ENCODE peak calls at places on chromosome 11, in ten cellular contexts. N, Z, M, Q, U, E, W, A, I and V are unnamed samples.

GRCh38 chr11:17496406-17496805 is 19.8 kb upstream of the ABCC8 start:
- DNase-seq in N (no peak), Z (no peak), M (no peak), Q (peak; percentile 47), U (no peak), E (no peak), W (no peak), A (peak; percentile 9), I (no peak), V (no peak)

GRCh38 chr11:112962854-112963367 is 1.7 kb downstream of the NCAM1 start:
- DNase-seq in N (no peak), Z (no peak), M (no peak), Q (peak; percentile 41), U (peak; percentile 52), E (no peak), W (no peak), A (peak; percentile 24), I (no peak), V (no peak)

GRCh38 chr11:73645570-73645969 is 811 bp upstream of the PLEKHB1 start:
- DNase-seq in N (no peak), Z (no peak), M (no peak), Q (no peak), U (no peak), E (no peak), W (no peak), A (no peak), I (no peak), V (no peak)

GRCh38 chr11:4181780-4182721 is 87.5 kb downstream of the RRM1 start:
- DNase-seq in N (peak; percentile 19), Z (peak; percentile 50), M (peak; percentile 71), Q (peak; percentile 80), U (peak; percentile 71), E (peak; percentile 52), W (no peak), A (peak; percentile 28), I (peak; percentile 57), V (peak; percentile 83)

GRCh38 chr11:6888830-6889229 is 3.5 kb downstream of the OR2D2 start:
- DNase-seq in N (no peak), Z (no peak), M (no peak), Q (no peak), U (no peak), E (no peak), W (no peak), A (no peak), I (no peak), V (no peak)

GRCh38 chr11:28621648-28622215 is 513.5 kb downstream of the METTL15 start:
- DNase-seq in N (peak; percentile 25), Z (no peak), M (no peak), Q (peak; percentile 10), U (no peak), E (no peak), W (no peak), A (peak; percentile 47), I (no peak), V (peak; percentile 9)

GRCh38 chr11:75625970-75626691 is 42.7 kb downstream of the MAP6 start:
- DNase-seq in N (peak; percentile 24), Z (peak; percentile 66), M (no peak), Q (peak; percentile 87), U (no peak), E (peak; percentile 80), W (no peak), A (peak; percentile 83), I (no peak), V (peak; percentile 5)

GRCh38 chr11:27363576-27364115 is 631 bp upstream of the CCDC34 start:
- DNase-seq in N (no peak), Z (no peak), M (no peak), Q (no peak), U (no peak), E (no peak), W (no peak), A (no peak), I (no peak), V (no peak)

GRCh38 chr11:128470081-128470480 is 117.3 kb downstream of the ETS1 start:
- DNase-seq in N (no peak), Z (no peak), M (peak; percentile 65), Q (no peak), U (no peak), E (no peak), W (no peak), A (no peak), I (no peak), V (no peak)

GRCh38 chr11:33655842-33656600 is 44.6 kb downstream of the C11orf91 start:
- DNase-seq in N (no peak), Z (peak; percentile 24), M (peak; percentile 89), Q (no peak), U (no peak), E (peak; percentile 83), W (no peak), A (no peak), I (no peak), V (no peak)

GRCh38 chr11:104783241-104783640 is 115.0 kb downstream of the CASP12 start:
- DNase-seq in N (no peak), Z (no peak), M (no peak), Q (no peak), U (no peak), E (no peak), W (no peak), A (no peak), I (no peak), V (no peak)

GRCh38 chr11:105701098-105701497 is 91.2 kb downstream of the GRIA4 start:
- DNase-seq in N (no peak), Z (no peak), M (no peak), Q (no peak), U (no peak), E (peak; percentile 26), W (no peak), A (no peak), I (no peak), V (no peak)

GRCh38 chr11:9784602-9785315 is 120.9 kb downstream of the SWAP70 start:
- DNase-seq in N (no peak), Z (no peak), M (no peak), Q (no peak), U (no peak), E (no peak), W (no peak), A (peak; percentile 80), I (no peak), V (no peak)

GRCh38 chr11:57301711-57302423 is 22.9 kb downstream of the TNKS1BP1 start:
- DNase-seq in N (no peak), Z (no peak), M (no peak), Q (no peak), U (no peak), E (no peak), W (no peak), A (no peak), I (no peak), V (no peak)

GRCh38 chr11:7600205-7600775 is 73.0 kb downstream of the CYB5R2 start:
- DNase-seq in N (peak; percentile 80), Z (peak; percentile 81), M (no peak), Q (peak; percentile 91), U (no peak), E (peak; percentile 100), W (no peak), A (peak; percentile 95), I (peak; percentile 18), V (peak; percentile 68)

GRCh38 chr11:105220175-105220574 is 80.6 kb upstream of the CARD18 start:
- DNase-seq in N (no peak), Z (no peak), M (no peak), Q (no peak), U (no peak), E (peak; percentile 14), W (no peak), A (no peak), I (no peak), V (no peak)

GRCh38 chr11:84889556-84889955 is 737.6 kb downstream of the DLG2 start:
- DNase-seq in N (no peak), Z (no peak), M (no peak), Q (no peak), U (no peak), E (no peak), W (no peak), A (no peak), I (no peak), V (no peak)

GRCh38 chr11:103529217-103529684 is 420.0 kb downstream of the DYNC2H1 start:
- DNase-seq in N (no peak), Z (peak; percentile 49), M (no peak), Q (peak; percentile 94), U (no peak), E (peak; percentile 89), W (no peak), A (peak; percentile 88), I (no peak), V (no peak)
- TF ChIP-seq CTCF in N (no peak), Z (no peak), M (no peak), Q (no peak), U (no peak), E (no peak), W (no peak), A (no peak), I (no peak), V (no peak)

GRCh38 chr11:44464741-44465140 is 100.7 kb upstream of the CD82 start:
- DNase-seq in N (no peak), Z (no peak), M (peak; percentile 7), Q (no peak), U (no peak), E (peak; percentile 32), W (no peak), A (no peak), I (peak; percentile 53), V (no peak)
- TF ChIP-seq CTCF in N (no peak), Z (no peak), M (no peak), Q (no peak), U (no peak), E (peak; percentile 6), W (no peak), A (no peak), I (peak; percentile 48), V (no peak)

DNA sequence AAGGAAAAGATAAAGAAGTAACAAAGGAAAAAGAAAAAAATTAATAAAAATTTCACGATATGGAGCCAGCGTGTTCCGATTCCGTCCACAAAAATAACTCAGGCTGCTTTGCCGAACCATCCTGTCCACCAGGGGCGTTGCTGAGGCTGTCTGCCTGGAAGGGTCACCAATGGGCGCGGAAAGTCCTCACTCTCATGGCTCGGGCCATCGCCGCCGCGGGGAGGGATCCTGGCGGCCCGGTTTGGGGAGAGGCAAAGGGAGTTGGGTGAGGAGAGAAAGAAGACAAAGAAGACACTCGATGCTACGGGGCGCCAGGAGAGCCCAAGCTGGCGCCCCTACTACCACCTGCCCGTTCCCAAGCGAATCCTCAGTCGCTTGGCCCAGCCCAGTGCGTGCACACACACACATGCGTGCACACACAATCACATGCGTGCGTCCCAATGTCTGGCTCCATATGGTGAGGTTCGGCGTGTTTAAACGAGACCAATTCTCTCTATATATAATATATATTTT is 5.6 kb upstream of the PYGM start:
- DNase-seq in N (no peak), Z (no peak), M (no peak), Q (no peak), U (peak; percentile 63), E (no peak), W (no peak), A (no peak), I (no peak), V (no peak)
- TF ChIP-seq CTCF in N (no peak), Z (no peak), M (no peak), Q (no peak), U (no peak), E (peak; percentile 20), W (peak; percentile 22), A (peak; percentile 16), I (peak; percentile 40), V (no peak)

DNA sequence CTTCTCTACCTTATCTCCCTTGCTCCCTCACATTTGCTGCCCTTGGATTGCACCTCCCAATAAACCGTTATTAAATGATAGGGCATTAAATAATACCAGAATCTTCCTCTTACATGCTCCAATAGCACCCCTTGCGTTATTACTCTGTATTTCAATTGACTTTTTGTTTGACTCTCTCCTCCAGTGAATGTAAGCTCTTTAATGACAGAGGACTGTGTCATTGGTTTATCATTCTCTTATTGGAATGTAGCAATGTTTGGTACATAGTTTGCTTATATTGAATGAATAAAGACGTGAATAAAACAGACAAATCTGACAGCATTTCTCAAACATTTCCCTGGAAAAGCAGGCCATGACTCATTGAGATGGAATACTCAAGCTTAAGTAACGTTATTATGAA is 8.7 kb upstream of the MPEG1 start:
- DNase-seq in N (peak; percentile 40), Z (peak; percentile 61), M (no peak), Q (peak; percentile 68), U (no peak), E (peak; percentile 90), W (no peak), A (peak; percentile 82), I (no peak), V (no peak)
- TF ChIP-seq CTCF in N (peak; percentile 22), Z (no peak), M (no peak), Q (no peak), U (no peak), E (peak; percentile 22), W (no peak), A (peak; percentile 37), I (no peak), V (no peak)